ENCODE peak calls at places on chromosomes 16 and 17, in four cellular contexts. One of them, this sample, is unnamed.

GRCh38 chr17:45672301-45672700 is 111.8 kb upstream of the CRHR1 start:
- DNase-seq in activated CD4-positive, alpha-beta T cell treated with anti-CD3 and anti-CD28 coated beads, Interleukin-2, amount 50 U/mL, for 1 hour: no peak
- DNase-seq in T-helper 1 cell: no peak
- DNase-seq in fibroblast of mammary gland: no peak
- DNase-seq in this sample: no peak

GRCh38 chr16:84277244-84277823 is 17.3 kb upstream of the WFDC1 start:
- DNase-seq in activated CD4-positive, alpha-beta T cell treated with anti-CD3 and anti-CD28 coated beads, Interleukin-2, amount 50 U/mL, for 1 hour: peak
- DNase-seq in T-helper 1 cell: peak
- DNase-seq in fibroblast of mammary gland: peak
- DNase-seq in this sample: peak

GRCh38 chr16:73212431-73212830 is 164.5 kb upstream of the ZFHX3 start:
- DNase-seq in activated CD4-positive, alpha-beta T cell treated with anti-CD3 and anti-CD28 coated beads, Interleukin-2, amount 50 U/mL, for 1 hour: no peak
- DNase-seq in T-helper 1 cell: no peak
- DNase-seq in fibroblast of mammary gland: no peak
- DNase-seq in this sample: no peak

GRCh38 chr17:34852614-34853013 is 108.6 kb downstream of the CCT6B start:
- DNase-seq in activated CD4-positive, alpha-beta T cell treated with anti-CD3 and anti-CD28 coated beads, Interleukin-2, amount 50 U/mL, for 1 hour: no peak
- DNase-seq in T-helper 1 cell: no peak
- DNase-seq in fibroblast of mammary gland: no peak
- DNase-seq in this sample: peak

GRCh38 chr16:23052908-23053580 is 96.2 kb downstream of the USP31 start:
- DNase-seq in activated CD4-positive, alpha-beta T cell treated with anti-CD3 and anti-CD28 coated beads, Interleukin-2, amount 50 U/mL, for 1 hour: no peak
- DNase-seq in T-helper 1 cell: no peak
- DNase-seq in fibroblast of mammary gland: no peak
- DNase-seq in this sample: no peak

GRCh38 chr17:40018211-40019121 is 3.2 kb downstream of the CSF3 start:
- DNase-seq in activated CD4-positive, alpha-beta T cell treated with anti-CD3 and anti-CD28 coated beads, Interleukin-2, amount 50 U/mL, for 1 hour: no peak
- DNase-seq in T-helper 1 cell: no peak
- DNase-seq in fibroblast of mammary gland: peak
- DNase-seq in this sample: peak

GRCh38 chr17:47301831-47302230 is 21.9 kb upstream of the EFCAB13 start:
- DNase-seq in activated CD4-positive, alpha-beta T cell treated with anti-CD3 and anti-CD28 coated beads, Interleukin-2, amount 50 U/mL, for 1 hour: no peak
- DNase-seq in T-helper 1 cell: no peak
- DNase-seq in fibroblast of mammary gland: no peak
- DNase-seq in this sample: no peak

GRCh38 chr17:82772026-82772425 is 20.2 kb downstream of the TBCD start:
- DNase-seq in activated CD4-positive, alpha-beta T cell treated with anti-CD3 and anti-CD28 coated beads, Interleukin-2, amount 50 U/mL, for 1 hour: no peak
- DNase-seq in T-helper 1 cell: no peak
- DNase-seq in fibroblast of mammary gland: peak
- DNase-seq in this sample: no peak

GRCh38 chr16:50781518-50781917 is 39.6 kb downstream of the CYLD start:
- DNase-seq in activated CD4-positive, alpha-beta T cell treated with anti-CD3 and anti-CD28 coated beads, Interleukin-2, amount 50 U/mL, for 1 hour: no peak
- DNase-seq in T-helper 1 cell: peak
- DNase-seq in fibroblast of mammary gland: no peak
- DNase-seq in this sample: peak

GRCh38 chr17:27879987-27880608 is 13.1 kb downstream of the LYRM9 start:
- DNase-seq in activated CD4-positive, alpha-beta T cell treated with anti-CD3 and anti-CD28 coated beads, Interleukin-2, amount 50 U/mL, for 1 hour: peak
- DNase-seq in T-helper 1 cell: peak
- DNase-seq in fibroblast of mammary gland: peak
- DNase-seq in this sample: peak

GRCh38 chr17:76268991-76269981 is 4.1 kb downstream of the UBALD2 start:
- DNase-seq in activated CD4-positive, alpha-beta T cell treated with anti-CD3 and anti-CD28 coated beads, Interleukin-2, amount 50 U/mL, for 1 hour: no peak
- DNase-seq in T-helper 1 cell: peak
- DNase-seq in fibroblast of mammary gland: no peak
- DNase-seq in this sample: no peak

GRCh38 chr16:29303520-29303919 is 103.0 kb downstream of the NPIPB11 start:
- DNase-seq in activated CD4-positive, alpha-beta T cell treated with anti-CD3 and anti-CD28 coated beads, Interleukin-2, amount 50 U/mL, for 1 hour: no peak
- DNase-seq in T-helper 1 cell: no peak
- DNase-seq in fibroblast of mammary gland: no peak
- DNase-seq in this sample: no peak

GRCh38 chr17:28904800-28905199 is 1.9 kb upstream of the DHRS13 start:
- DNase-seq in activated CD4-positive, alpha-beta T cell treated with anti-CD3 and anti-CD28 coated beads, Interleukin-2, amount 50 U/mL, for 1 hour: no peak
- DNase-seq in T-helper 1 cell: no peak
- DNase-seq in fibroblast of mammary gland: no peak
- DNase-seq in this sample: no peak

GRCh38 chr17:39863918-39864746 is at the start of gene IKZF3:
- DNase-seq in activated CD4-positive, alpha-beta T cell treated with anti-CD3 and anti-CD28 coated beads, Interleukin-2, amount 50 U/mL, for 1 hour: peak
- DNase-seq in T-helper 1 cell: peak
- DNase-seq in fibroblast of mammary gland: peak
- DNase-seq in this sample: peak

GRCh38 chr17:75814900-75815373 is 29.3 kb downstream of the UNC13D start:
- DNase-seq in activated CD4-positive, alpha-beta T cell treated with anti-CD3 and anti-CD28 coated beads, Interleukin-2, amount 50 U/mL, for 1 hour: no peak
- DNase-seq in T-helper 1 cell: no peak
- DNase-seq in fibroblast of mammary gland: peak
- DNase-seq in this sample: no peak

GRCh38 chr17:48725005-48725293 is 2.0 kb downstream of the PRAC2 start:
- DNase-seq in activated CD4-positive, alpha-beta T cell treated with anti-CD3 and anti-CD28 coated beads, Interleukin-2, amount 50 U/mL, for 1 hour: no peak
- DNase-seq in T-helper 1 cell: no peak
- DNase-seq in fibroblast of mammary gland: no peak
- DNase-seq in this sample: no peak

GRCh38 chr17:69055334-69055733 is 5.4 kb downstream of the ABCA9 start:
- DNase-seq in activated CD4-positive, alpha-beta T cell treated with anti-CD3 and anti-CD28 coated beads, Interleukin-2, amount 50 U/mL, for 1 hour: no peak
- DNase-seq in T-helper 1 cell: no peak
- DNase-seq in fibroblast of mammary gland: no peak
- DNase-seq in this sample: no peak

GRCh38 chr16:28092721-28093382 is 29.3 kb upstream of the GSG1L start:
- DNase-seq in activated CD4-positive, alpha-beta T cell treated with anti-CD3 and anti-CD28 coated beads, Interleukin-2, amount 50 U/mL, for 1 hour: no peak
- DNase-seq in T-helper 1 cell: no peak
- DNase-seq in fibroblast of mammary gland: no peak
- DNase-seq in this sample: peak

GRCh38 chr16:47019563-47019962 is 46.1 kb upstream of the DNAJA2 start:
- DNase-seq in activated CD4-positive, alpha-beta T cell treated with anti-CD3 and anti-CD28 coated beads, Interleukin-2, amount 50 U/mL, for 1 hour: no peak
- DNase-seq in T-helper 1 cell: no peak
- DNase-seq in fibroblast of mammary gland: no peak
- DNase-seq in this sample: no peak

GRCh38 chr16:54171855-54172537 is 114.6 kb downstream of the IRX3 start:
- DNase-seq in activated CD4-positive, alpha-beta T cell treated with anti-CD3 and anti-CD28 coated beads, Interleukin-2, amount 50 U/mL, for 1 hour: no peak
- DNase-seq in T-helper 1 cell: no peak
- DNase-seq in fibroblast of mammary gland: peak
- DNase-seq in this sample: peak

GRCh38 chr17:70168979-70169706 is at the start of gene KCNJ2:
- DNase-seq in activated CD4-positive, alpha-beta T cell treated with anti-CD3 and anti-CD28 coated beads, Interleukin-2, amount 50 U/mL, for 1 hour: peak
- DNase-seq in T-helper 1 cell: peak
- DNase-seq in fibroblast of mammary gland: peak
- DNase-seq in this sample: peak

GRCh38 chr17:61451538-61452300 is 503 bp upstream of the TBX4 start:
- DNase-seq in activated CD4-positive, alpha-beta T cell treated with anti-CD3 and anti-CD28 coated beads, Interleukin-2, amount 50 U/mL, for 1 hour: no peak
- DNase-seq in T-helper 1 cell: no peak
- DNase-seq in fibroblast of mammary gland: no peak
- DNase-seq in this sample: no peak

GRCh38 chr16:2056681-2057407 is 9.1 kb downstream of the TSC2 start:
- DNase-seq in activated CD4-positive, alpha-beta T cell treated with anti-CD3 and anti-CD28 coated beads, Interleukin-2, amount 50 U/mL, for 1 hour: no peak
- DNase-seq in T-helper 1 cell: no peak
- DNase-seq in fibroblast of mammary gland: no peak
- DNase-seq in this sample: peak

GRCh38 chr17:63573634-63574033 is 23.4 kb downstream of the DCAF7 start:
- DNase-seq in activated CD4-positive, alpha-beta T cell treated with anti-CD3 and anti-CD28 coated beads, Interleukin-2, amount 50 U/mL, for 1 hour: no peak
- DNase-seq in T-helper 1 cell: no peak
- DNase-seq in fibroblast of mammary gland: peak
- DNase-seq in this sample: peak

GRCh38 chr17:28364665-28365363 is at the start of gene SEBOX:
- DNase-seq in activated CD4-positive, alpha-beta T cell treated with anti-CD3 and anti-CD28 coated beads, Interleukin-2, amount 50 U/mL, for 1 hour: no peak
- DNase-seq in T-helper 1 cell: no peak
- DNase-seq in fibroblast of mammary gland: no peak
- DNase-seq in this sample: no peak

GRCh38 chr17:80667462-80668277 is 123.0 kb downstream of the RPTOR start:
- DNase-seq in activated CD4-positive, alpha-beta T cell treated with anti-CD3 and anti-CD28 coated beads, Interleukin-2, amount 50 U/mL, for 1 hour: no peak
- DNase-seq in T-helper 1 cell: peak
- DNase-seq in fibroblast of mammary gland: no peak
- DNase-seq in this sample: no peak

GRCh38 chr17:7445011-7445927 is at the start of gene CHRNB1:
- DNase-seq in activated CD4-positive, alpha-beta T cell treated with anti-CD3 and anti-CD28 coated beads, Interleukin-2, amount 50 U/mL, for 1 hour: peak
- DNase-seq in T-helper 1 cell: no peak
- DNase-seq in fibroblast of mammary gland: peak
- DNase-seq in this sample: peak

GRCh38 chr16:63617047-63617989 is 1504.5 kb downstream of the CDH11 start:
- DNase-seq in activated CD4-positive, alpha-beta T cell treated with anti-CD3 and anti-CD28 coated beads, Interleukin-2, amount 50 U/mL, for 1 hour: no peak
- DNase-seq in T-helper 1 cell: no peak
- DNase-seq in fibroblast of mammary gland: no peak
- DNase-seq in this sample: no peak

GRCh38 chr16:8931864-8932263 is 31.8 kb downstream of the USP7 start:
- DNase-seq in activated CD4-positive, alpha-beta T cell treated with anti-CD3 and anti-CD28 coated beads, Interleukin-2, amount 50 U/mL, for 1 hour: peak
- DNase-seq in T-helper 1 cell: no peak
- DNase-seq in fibroblast of mammary gland: peak
- DNase-seq in this sample: peak

GRCh38 chr16:53123753-53124152 is 69.0 kb downstream of the CHD9 start:
- DNase-seq in activated CD4-positive, alpha-beta T cell treated with anti-CD3 and anti-CD28 coated beads, Interleukin-2, amount 50 U/mL, for 1 hour: no peak
- DNase-seq in T-helper 1 cell: no peak
- DNase-seq in fibroblast of mammary gland: peak
- DNase-seq in this sample: no peak

GRCh38 chr16:3529175-3529574 is 28.4 kb downstream of the CLUAP1 start:
- DNase-seq in activated CD4-positive, alpha-beta T cell treated with anti-CD3 and anti-CD28 coated beads, Interleukin-2, amount 50 U/mL, for 1 hour: no peak
- DNase-seq in T-helper 1 cell: no peak
- DNase-seq in fibroblast of mammary gland: no peak
- DNase-seq in this sample: no peak